ENCODE peak calls at places on chromosome 4, in ten cellular contexts. T is GM23338, O is neural progenitor cell, Q is mammary epithelial cell, S is PC-9, I is endothelial cell of umbilical vein, G is keratinocyte, M is SK-N-SH, X is hepatocyte, A is GM23248. D is an unnamed sample.
A peak's percentile ranks its signal among the peaks of the same experiment; 100 is the strongest.

GRCh38 chr4:148962539-148963290 is 520.5 kb upstream of the NR3C2 start:
- DNase-seq in T (no peak), O (no peak), Q (peak; percentile 51), S (no peak), I (no peak), G (no peak), M (no peak), X (no peak), A (peak; percentile 33), D (no peak)

GRCh38 chr4:168866635-168867034 is 143.4 kb downstream of the CBR4 start:
- DNase-seq in T (no peak), O (no peak), Q (no peak), S (no peak), I (no peak), G (no peak), M (no peak), X (no peak), A (no peak), D (no peak)

GRCh38 chr4:186780291-186781031 is 56.8 kb upstream of the FAT1 start:
- DNase-seq in T (no peak), O (no peak), Q (peak; percentile 48), S (no peak), I (no peak), G (no peak), M (no peak), X (no peak), A (no peak), D (no peak)

GRCh38 chr4:74038161-74039064 is at the start of gene CXCL3:
- DNase-seq in T (peak; percentile 87), O (peak; percentile 84), Q (peak; percentile 94), S (peak; percentile 44), I (peak; percentile 67), G (no peak), M (peak; percentile 36), X (peak; percentile 83), A (peak; percentile 69), D (peak; percentile 56)

GRCh38 chr4:98290511-98290910 is 29.3 kb downstream of the RAP1GDS1 start:
- DNase-seq in T (no peak), O (no peak), Q (no peak), S (no peak), I (no peak), G (no peak), M (no peak), X (no peak), A (peak; percentile 58), D (no peak)

GRCh38 chr4:40327340-40327739 is 7.8 kb upstream of the CHRNA9 start:
- DNase-seq in T (no peak), O (no peak), Q (no peak), S (no peak), I (no peak), G (no peak), M (no peak), X (no peak), A (no peak), D (no peak)

GRCh38 chr4:15396157-15396800 is 31.6 kb upstream of the C1QTNF7 start:
- DNase-seq in T (peak; percentile 80), O (peak; percentile 70), Q (peak; percentile 29), S (no peak), I (peak; percentile 45), G (no peak), M (peak; percentile 33), X (peak; percentile 61), A (peak; percentile 55), D (peak; percentile 74)

GRCh38 chr4:55386073-55386472 is 9.7 kb upstream of the TMEM165 start:
- DNase-seq in T (peak; percentile 80), O (peak; percentile 47), Q (peak; percentile 25), S (no peak), I (peak; percentile 21), G (no peak), M (peak; percentile 53), X (no peak), A (peak; percentile 42), D (no peak)

GRCh38 chr4:140901736-140902336 is 145.7 kb upstream of the TBC1D9 start:
- DNase-seq in T (no peak), O (no peak), Q (no peak), S (no peak), I (no peak), G (no peak), M (peak; percentile 64), X (no peak), A (no peak), D (no peak)

GRCh38 chr4:71498624-71499023 is 159.8 kb downstream of the SLC4A4 start:
- DNase-seq in T (no peak), O (no peak), Q (no peak), S (no peak), I (no peak), G (no peak), M (no peak), X (no peak), A (no peak), D (no peak)

GRCh38 chr4:143402776-143403550 is 66.3 kb downstream of the GAB1 start:
- DNase-seq in T (no peak), O (no peak), Q (no peak), S (no peak), I (peak; percentile 86), G (no peak), M (no peak), X (no peak), A (peak; percentile 44), D (no peak)

GRCh38 chr4:109303141-109303499 is 662 bp upstream of the COL25A1 start:
- DNase-seq in T (no peak), O (no peak), Q (no peak), S (no peak), I (peak; percentile 42), G (no peak), M (no peak), X (peak; percentile 35), A (peak; percentile 36), D (no peak)

GRCh38 chr4:48943387-48943786 is 36.8 kb upstream of the OCIAD2 start:
- DNase-seq in T (peak; percentile 73), O (no peak), Q (peak; percentile 56), S (peak; percentile 25), I (no peak), G (no peak), M (no peak), X (peak; percentile 39), A (no peak), D (no peak)

GRCh38 chr4:16159321-16159720 is 67.0 kb downstream of the TAPT1 start:
- DNase-seq in T (no peak), O (no peak), Q (no peak), S (no peak), I (no peak), G (no peak), M (no peak), X (no peak), A (no peak), D (no peak)

DNA sequence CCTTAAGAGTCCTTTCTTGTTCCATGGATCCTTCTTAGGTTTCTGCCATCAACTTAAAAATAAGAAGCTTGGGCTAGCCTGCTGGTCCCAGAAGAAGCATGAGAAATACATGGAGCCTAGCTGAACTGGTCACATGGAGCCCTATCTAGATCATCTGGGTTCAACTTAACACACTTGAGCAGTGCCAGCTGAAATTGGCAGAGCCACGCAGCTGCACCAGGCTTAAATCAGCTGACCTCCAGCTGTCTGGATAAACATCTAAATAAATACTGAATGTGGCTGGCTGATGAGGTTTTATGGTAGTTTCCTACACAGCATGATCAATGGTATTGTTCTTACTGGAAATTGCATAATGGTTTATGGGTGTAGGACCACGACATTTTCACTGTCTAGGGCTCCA is 598.4 kb upstream of the FAM241A start:
- DNase-seq in T (no peak), O (no peak), Q (no peak), S (no peak), I (peak; percentile 10), G (no peak), M (no peak), X (no peak), A (no peak), D (no peak)
- H2AFZ ChIP-seq in T (no peak overlapping the region), O (peak overlapping the region; percentile 20), Q (peak overlapping the region; percentile 49), S (no peak overlapping the region), I (no peak overlapping the region), G (no peak overlapping the region), M (no peak overlapping the region), X (no peak overlapping the region), A (peak overlapping the region; percentile 33), D (no peak overlapping the region)

DNA sequence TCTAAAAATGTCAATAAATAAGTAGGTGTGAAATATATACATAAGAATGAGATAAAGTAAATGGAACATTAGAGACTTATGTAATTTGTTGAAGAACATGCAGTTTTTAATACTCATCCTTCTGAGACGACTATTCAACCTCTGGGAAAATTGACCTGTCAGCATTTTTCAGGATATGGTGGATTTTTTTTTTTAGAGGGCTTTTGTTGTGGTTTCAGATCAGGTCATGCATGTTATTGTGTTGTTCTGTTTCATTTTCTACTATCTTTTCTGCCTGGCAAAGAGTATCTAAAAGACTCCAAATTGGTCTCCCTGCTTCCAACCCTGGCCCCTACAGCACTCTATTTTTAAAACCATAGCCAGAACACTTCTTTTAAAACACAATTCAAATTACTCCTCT is 97.3 kb downstream of the PCDH7 start:
- DNase-seq in T (no peak), O (no peak), Q (no peak), S (no peak), I (no peak), G (no peak), M (no peak), X (no peak), A (no peak), D (no peak)
- H2AFZ ChIP-seq in T (no peak overlapping the region), O (no peak overlapping the region), Q (no peak overlapping the region), S (no peak overlapping the region), I (no peak overlapping the region), G (no peak overlapping the region), M (no peak overlapping the region), X (no peak overlapping the region), A (no peak overlapping the region), D (no peak overlapping the region)

GRCh38 chr4:146134761-146135160 is 40.8 kb upstream of the LSM6 start:
- DNase-seq in T (no peak), O (peak; percentile 18), Q (peak; percentile 43), S (no peak), I (peak; percentile 33), G (no peak), M (peak; percentile 18), X (no peak), A (no peak), D (no peak)
- H2AFZ ChIP-seq in T (peak overlapping the region; percentile 60), O (peak overlapping the region; percentile 52), Q (peak overlapping the region; percentile 63), S (no peak overlapping the region), I (no peak overlapping the region), G (no peak overlapping the region), M (no peak overlapping the region), X (no peak overlapping the region), A (no peak overlapping the region), D (no peak overlapping the region)

GRCh38 chr4:2283199-2283711 is 21.3 kb upstream of the MXD4 start:
- DNase-seq in T (no peak), O (no peak), Q (no peak), S (no peak), I (no peak), G (no peak), M (no peak), X (no peak), A (no peak), D (no peak)

GRCh38 chr4:2284161-2284933 is 22.4 kb upstream of the MXD4 start:
- DNase-seq in T (no peak), O (no peak), Q (no peak), S (no peak), I (no peak), G (no peak), M (no peak), X (no peak), A (no peak), D (no peak)

GRCh38 chr4:2284934-2285664 is 23.2 kb upstream of the MXD4 start:
- DNase-seq in T (no peak), O (no peak), Q (peak; percentile 61), S (no peak), I (peak; percentile 58), G (no peak), M (no peak), X (no peak), A (peak; percentile 79), D (peak; percentile 40)

GRCh38 chr4:2280531-2281300 is 18.8 kb upstream of the MXD4 start:
- DNase-seq in T (no peak), O (no peak), Q (no peak), S (no peak), I (no peak), G (no peak), M (no peak), X (no peak), A (no peak), D (no peak)

GRCh38 chr4:2281575-2282343 is 19.9 kb upstream of the MXD4 start:
- DNase-seq in T (no peak), O (no peak), Q (no peak), S (no peak), I (no peak), G (no peak), M (no peak), X (no peak), A (no peak), D (peak; percentile 95)
- H2AFZ ChIP-seq in T (no peak overlapping the region), O (no peak overlapping the region), Q (no peak overlapping the region), S (no peak overlapping the region), I (no peak overlapping the region), G (no peak overlapping the region), M (no peak overlapping the region), X (no peak overlapping the region), A (no peak overlapping the region), D (peak overlapping the region; percentile 65)

D was measured in DND-41.